ENCODE peak calls at places on chromosomes 13 and 19, in six cellular contexts. One of them, this sample, is unnamed. For H3K9me3 and H3K36me3, the result is how much of the 10 kb centered on the place peaks cover.

GRCh38 chr19:7904074-7905020 is 670 bp downstream of the MAP2K7 start:
- DNase-seq in GM23248: no peak
- DNase-seq in PC-3: no peak
- DNase-seq in colonic mucosa: peak
- DNase-seq in adipocyte: peak
- DNase-seq in stomach: no peak
- DNase-seq in this sample: peak

GRCh38 chr13:102141625-102142472 is 260.0 kb downstream of the FGF14 start:
- DNase-seq in PC-3: peak
- DNase-seq in colonic mucosa: no peak
- DNase-seq in GM23248: peak
- DNase-seq in adipocyte: peak
- DNase-seq in stomach: no peak
- DNase-seq in this sample: no peak

GRCh38 chr13:44165895-44166496 is 207.6 kb upstream of the SERP2 start:
- DNase-seq in colonic mucosa: no peak
- DNase-seq in GM23248: no peak
- DNase-seq in PC-3: no peak
- DNase-seq in adipocyte: no peak
- DNase-seq in stomach: no peak
- DNase-seq in this sample: no peak

GRCh38 chr13:27183561-27184147 is 12.0 kb upstream of the USP12 start:
- DNase-seq in GM23248: peak
- DNase-seq in adipocyte: no peak
- DNase-seq in colonic mucosa: no peak
- DNase-seq in stomach: no peak
- DNase-seq in PC-3: peak
- DNase-seq in this sample: no peak

GRCh38 chr19:35490364-35490763 is at the start of gene KRTDAP:
- DNase-seq in adipocyte: no peak
- DNase-seq in stomach: no peak
- DNase-seq in GM23248: no peak
- DNase-seq in colonic mucosa: no peak
- DNase-seq in PC-3: no peak
- DNase-seq in this sample: no peak

GRCh38 chr13:49836516-49836915 is 44.0 kb upstream of the KPNA3 start:
- DNase-seq in adipocyte: no peak
- DNase-seq in stomach: no peak
- DNase-seq in GM23248: no peak
- DNase-seq in colonic mucosa: no peak
- DNase-seq in PC-3: no peak
- DNase-seq in this sample: peak

GRCh38 chr13:76596216-76596615 is 290.0 kb downstream of the KCTD12 start:
- DNase-seq in PC-3: no peak
- DNase-seq in GM23248: no peak
- DNase-seq in colonic mucosa: no peak
- DNase-seq in adipocyte: peak
- DNase-seq in stomach: no peak
- DNase-seq in this sample: no peak

GRCh38 chr19:32311371-32311770 is 34.0 kb upstream of the ZNF507 start:
- DNase-seq in colonic mucosa: no peak
- DNase-seq in PC-3: no peak
- DNase-seq in adipocyte: no peak
- DNase-seq in GM23248: no peak
- DNase-seq in stomach: no peak
- DNase-seq in this sample: no peak

GRCh38 chr13:100409132-100409531 is 179.5 kb downstream of the GGACT start:
- DNase-seq in stomach: no peak
- DNase-seq in colonic mucosa: no peak
- DNase-seq in adipocyte: no peak
- DNase-seq in PC-3: no peak
- DNase-seq in GM23248: peak
- DNase-seq in this sample: peak

GRCh38 chr19:2663920-2664571 is 38.4 kb downstream of the GNG7 start:
- DNase-seq in stomach: peak
- DNase-seq in PC-3: no peak
- DNase-seq in GM23248: no peak
- DNase-seq in adipocyte: no peak
- DNase-seq in colonic mucosa: no peak
- DNase-seq in this sample: no peak

GRCh38 chr13:110556224-110556606 is 5.3 kb downstream of the RAB20 start:
- DNase-seq in stomach: no peak
- DNase-seq in colonic mucosa: no peak
- DNase-seq in adipocyte: no peak
- DNase-seq in GM23248: no peak
- DNase-seq in PC-3: peak
- DNase-seq in this sample: no peak

GRCh38 chr13:22812793-22813192 is 368.0 kb upstream of the SGCG start:
- DNase-seq in stomach: peak
- DNase-seq in colonic mucosa: no peak
- DNase-seq in GM23248: no peak
- DNase-seq in PC-3: no peak
- DNase-seq in adipocyte: no peak
- DNase-seq in this sample: peak

GRCh38 chr19:42468273-42468796 is 25.6 kb upstream of the CXCL17 start:
- DNase-seq in GM23248: peak
- DNase-seq in PC-3: peak
- DNase-seq in stomach: no peak
- DNase-seq in adipocyte: peak
- DNase-seq in colonic mucosa: peak
- DNase-seq in this sample: peak

GRCh38 chr13:47310376-47310775 is 413.5 kb upstream of the HTR2A start:
- DNase-seq in colonic mucosa: no peak
- DNase-seq in PC-3: no peak
- DNase-seq in GM23248: no peak
- DNase-seq in adipocyte: no peak
- DNase-seq in stomach: no peak
- DNase-seq in this sample: no peak

GRCh38 chr13:110129076-110129475 is 177.9 kb downstream of the COL4A1 start:
- DNase-seq in PC-3: no peak
- DNase-seq in adipocyte: no peak
- DNase-seq in GM23248: no peak
- DNase-seq in stomach: no peak
- DNase-seq in colonic mucosa: no peak
- DNase-seq in this sample: peak

GRCh38 chr13:78468546-78469060 is 134.7 kb downstream of the POU4F1 start:
- DNase-seq in stomach: no peak
- DNase-seq in GM23248: no peak
- DNase-seq in PC-3: no peak
- DNase-seq in adipocyte: no peak
- DNase-seq in colonic mucosa: no peak
- DNase-seq in this sample: no peak

GRCh38 chr13:39451301-39451700 is 151.7 kb downstream of the LHFPL6 start:
- DNase-seq in adipocyte: peak
- DNase-seq in colonic mucosa: no peak
- DNase-seq in GM23248: peak
- DNase-seq in stomach: no peak
- DNase-seq in PC-3: no peak
- DNase-seq in this sample: no peak

GRCh38 chr19:31676271-31677004 is 327.2 kb upstream of the TSHZ3 start:
- DNase-seq in PC-3: no peak
- DNase-seq in stomach: no peak
- DNase-seq in GM23248: peak
- DNase-seq in adipocyte: no peak
- DNase-seq in colonic mucosa: no peak
- DNase-seq in this sample: peak

GRCh38 chr13:41383400-41383799 is 72.3 kb downstream of the NAA16 start:
- DNase-seq in adipocyte: no peak
- DNase-seq in GM23248: peak
- DNase-seq in colonic mucosa: no peak
- DNase-seq in PC-3: no peak
- DNase-seq in stomach: no peak
- DNase-seq in this sample: no peak

GRCh38 chr13:113401452-113402415 is 37.8 kb upstream of the GRTP1 start:
- DNase-seq in stomach: no peak
- DNase-seq in PC-3: no peak
- DNase-seq in GM23248: no peak
- DNase-seq in adipocyte: no peak
- DNase-seq in colonic mucosa: no peak
- DNase-seq in this sample: no peak

GRCh38 chr13:27132538-27132937 is 39.1 kb downstream of the USP12 start:
- DNase-seq in adipocyte: no peak
- DNase-seq in colonic mucosa: no peak
- DNase-seq in stomach: no peak
- DNase-seq in PC-3: no peak
- DNase-seq in GM23248: no peak
- DNase-seq in this sample: no peak

GRCh38 chr19:6663236-6664187 is 6.4 kb downstream of the TNFSF14 start:
- DNase-seq in stomach: no peak
- DNase-seq in colonic mucosa: no peak
- DNase-seq in PC-3: peak
- DNase-seq in GM23248: peak
- DNase-seq in adipocyte: no peak
- DNase-seq in this sample: no peak

GRCh38 chr19:15294591-15294990 is 37.7 kb downstream of the BRD4 start:
- DNase-seq in PC-3: no peak
- DNase-seq in colonic mucosa: no peak
- DNase-seq in stomach: no peak
- DNase-seq in GM23248: no peak
- DNase-seq in adipocyte: no peak
- DNase-seq in this sample: no peak

GRCh38 chr19:39409207-39409885 is 2.7 kb downstream of the ZFP36 start:
- DNase-seq in PC-3: peak
- DNase-seq in colonic mucosa: peak
- DNase-seq in stomach: peak
- DNase-seq in GM23248: peak
- DNase-seq in adipocyte: peak
- DNase-seq in this sample: peak

GRCh38 chr19:39409886-39410619 is 2.4 kb upstream of the PLEKHG2 start:
- DNase-seq in colonic mucosa: peak
- DNase-seq in GM23248: peak
- DNase-seq in stomach: peak
- DNase-seq in adipocyte: peak
- DNase-seq in PC-3: no peak
- DNase-seq in this sample: peak

GRCh38 chr19:39407644-39408391 is 1.2 kb downstream of the ZFP36 start:
- DNase-seq in GM23248: peak
- DNase-seq in stomach: peak
- DNase-seq in adipocyte: peak
- DNase-seq in PC-3: peak
- DNase-seq in colonic mucosa: peak
- DNase-seq in this sample: peak

GRCh38 chr19:39407394-39407643 is 672 bp downstream of the ZFP36 start:
- DNase-seq in GM23248: no peak
- DNase-seq in colonic mucosa: peak
- DNase-seq in adipocyte: no peak
- DNase-seq in PC-3: no peak
- DNase-seq in stomach: no peak
- DNase-seq in this sample: no peak

GRCh38 chr19:39408392-39409206 is 2.0 kb downstream of the ZFP36 start:
- DNase-seq in adipocyte: peak
- DNase-seq in stomach: no peak
- DNase-seq in colonic mucosa: peak
- DNase-seq in PC-3: peak
- DNase-seq in GM23248: peak
- DNase-seq in this sample: peak
- H3K4me3 ChIP-seq in adipocyte: peak
- H3K4me3 ChIP-seq in stomach: peak
- H3K4me3 ChIP-seq in colonic mucosa: peak
- H3K4me3 ChIP-seq in PC-3: peak
- H3K4me3 ChIP-seq in GM23248: peak
- H3K4me3 ChIP-seq in this sample: peak

GRCh38 chr13:36476661-36477060 is 44.4 kb downstream of the CCNA1 start:
- DNase-seq in adipocyte: no peak
- DNase-seq in GM23248: no peak
- DNase-seq in colonic mucosa: no peak
- DNase-seq in PC-3: no peak
- DNase-seq in stomach: no peak
- DNase-seq in this sample: no peak
- H3K9me3 ChIP-seq in adipocyte: under half
- H3K9me3 ChIP-seq in GM23248: under half
- H3K9me3 ChIP-seq in colonic mucosa: under half
- H3K9me3 ChIP-seq in PC-3: under half
- H3K9me3 ChIP-seq in stomach: under half
- H3K9me3 ChIP-seq in this sample: under half

GRCh38 chr19:4721196-4721595 is 2.4 kb downstream of the DPP9 start:
- DNase-seq in GM23248: no peak
- DNase-seq in adipocyte: no peak
- DNase-seq in stomach: no peak
- DNase-seq in PC-3: no peak
- DNase-seq in colonic mucosa: no peak
- DNase-seq in this sample: no peak

GRCh38 chr19:4720037-4720700 is 3.5 kb downstream of the DPP9 start:
- DNase-seq in GM23248: no peak
- DNase-seq in stomach: no peak
- DNase-seq in colonic mucosa: no peak
- DNase-seq in adipocyte: no peak
- DNase-seq in PC-3: no peak
- DNase-seq in this sample: no peak

GRCh38 chr19:4717966-4718701 is 5.5 kb downstream of the DPP9 start:
- DNase-seq in stomach: no peak
- DNase-seq in colonic mucosa: no peak
- DNase-seq in GM23248: no peak
- DNase-seq in PC-3: no peak
- DNase-seq in adipocyte: no peak
- DNase-seq in this sample: no peak

GRCh38 chr19:4717191-4717965 is 6.3 kb downstream of the DPP9 start:
- DNase-seq in GM23248: no peak
- DNase-seq in adipocyte: no peak
- DNase-seq in PC-3: peak
- DNase-seq in colonic mucosa: no peak
- DNase-seq in stomach: no peak
- DNase-seq in this sample: no peak

DNA sequence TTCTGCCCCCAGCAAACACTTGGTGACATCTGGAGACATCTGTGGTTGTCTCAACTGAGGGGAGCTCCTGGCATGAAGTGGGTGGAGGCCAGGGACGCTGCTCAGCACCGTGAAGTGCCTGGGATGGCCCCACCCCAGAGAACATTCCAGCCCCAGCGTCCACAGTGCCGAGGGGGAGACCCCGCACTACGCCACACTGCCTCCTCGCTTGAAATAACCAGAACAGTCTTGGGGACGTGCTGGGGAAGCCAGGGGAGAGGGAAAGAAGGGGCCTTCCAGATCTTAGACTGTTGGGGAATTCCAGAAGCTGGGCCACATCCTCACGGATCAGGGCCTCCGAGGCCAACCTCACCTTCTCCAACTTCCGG is 4.2 kb downstream of the DPP9 start:
- DNase-seq in GM23248: no peak
- DNase-seq in colonic mucosa: no peak
- DNase-seq in PC-3: no peak
- DNase-seq in stomach: no peak
- DNase-seq in adipocyte: no peak
- DNase-seq in this sample: no peak
- H3K36me3 ChIP-seq in GM23248: under half
- H3K36me3 ChIP-seq in colonic mucosa: under half
- H3K36me3 ChIP-seq in PC-3: under half
- H3K36me3 ChIP-seq in stomach: half or more
- H3K36me3 ChIP-seq in adipocyte: half or more
- H3K36me3 ChIP-seq in this sample: under half

GRCh38 chr13:62663767-62664166 is 1248.1 kb upstream of the PCDH20 start:
- DNase-seq in GM23248: no peak
- DNase-seq in adipocyte: no peak
- DNase-seq in PC-3: no peak
- DNase-seq in stomach: no peak
- DNase-seq in colonic mucosa: no peak
- DNase-seq in this sample: no peak
- H3K4me3 ChIP-seq in GM23248: no peak
- H3K4me3 ChIP-seq in adipocyte: no peak
- H3K4me3 ChIP-seq in PC-3: no peak
- H3K4me3 ChIP-seq in stomach: no peak
- H3K4me3 ChIP-seq in colonic mucosa: no peak
- H3K4me3 ChIP-seq in this sample: no peak